ENCODE peak calls at places on chromosome 1, in six cellular contexts. F, Y, J, P, N and T are unnamed samples.

GRCh38 chr1:67623906-67624305 is 61.1 kb upstream of the GADD45A start:
- DNase-seq in F (no peak), Y (no peak), J (no peak), P (no peak), N (no peak), T (no peak)

GRCh38 chr1:234398849-234399381 is 25.7 kb downstream of the COA6 start:
- DNase-seq in F (no peak), Y (no peak), J (no peak), P (no peak), N (no peak), T (no peak)

GRCh38 chr1:188433428-188433827 is 1604.7 kb downstream of the PLA2G4A start:
- DNase-seq in F (no peak), Y (no peak), J (no peak), P (no peak), N (no peak), T (no peak)

GRCh38 chr1:19485362-19486187 is at the start of gene CAPZB:
- DNase-seq in F (peak; percentile 84), Y (peak; percentile 99), J (peak; percentile 97), P (peak; percentile 75), N (peak; percentile 91), T (peak; percentile 93)

GRCh38 chr1:100721502-100722205 is 2.1 kb downstream of the VCAM1 start:
- DNase-seq in F (no peak), Y (no peak), J (peak; percentile 43), P (peak; percentile 96), N (no peak), T (no peak)

GRCh38 chr1:10710489-10710888 is 86.0 kb downstream of the CASZ1 start:
- DNase-seq in F (no peak), Y (no peak), J (no peak), P (no peak), N (no peak), T (no peak)

GRCh38 chr1:201376464-201377374 is 761 bp downstream of the TNNT2 start:
- DNase-seq in F (peak; percentile 78), Y (peak; percentile 94), J (no peak), P (no peak), N (no peak), T (no peak)

GRCh38 chr1:7611421-7612010 is 159.6 kb upstream of the VAMP3 start:
- DNase-seq in F (no peak), Y (no peak), J (peak; percentile 24), P (no peak), N (no peak), T (no peak)

GRCh38 chr1:214939180-214939579 is 143.4 kb upstream of the KCNK2 start:
- DNase-seq in F (no peak), Y (no peak), J (no peak), P (no peak), N (no peak), T (no peak)

GRCh38 chr1:17014671-17015567 is 3.2 kb upstream of the ATP13A2 start:
- DNase-seq in F (no peak), Y (peak; percentile 44), J (no peak), P (no peak), N (no peak), T (no peak)